ENCODE peak calls at places on chromosomes 4 and X, in seven cellular contexts. One of them, this sample, is unnamed.

GRCh38 chrX:69323786-69324720 is 158.8 kb upstream of the PJA1 start:
- DNase-seq in stimulated activated CD8-positive, alpha-beta memory T cell treated with anti-CD3 and anti-CD28 coated beads, Interleukin-12 subunit alpha, Interleukin-12 subunit beta, amount 100 ng/mL, for 4 hours: no peak
- DNase-seq in NCI-H1436: peak
- DNase-seq in left ventricle myocardium inferior: no peak
- DNase-seq in GM23338: no peak
- DNase-seq in HFFc6: no peak
- DNase-seq in fibroblast of the aortic adventitia: no peak
- DNase-seq in this sample: peak

GRCh38 chrX:35115205-35115604 is 172.6 kb downstream of the FAM47B start:
- DNase-seq in stimulated activated CD8-positive, alpha-beta memory T cell treated with anti-CD3 and anti-CD28 coated beads, Interleukin-12 subunit alpha, Interleukin-12 subunit beta, amount 100 ng/mL, for 4 hours: no peak
- DNase-seq in NCI-H1436: no peak
- DNase-seq in left ventricle myocardium inferior: no peak
- DNase-seq in GM23338: no peak
- DNase-seq in HFFc6: peak
- DNase-seq in fibroblast of the aortic adventitia: peak
- DNase-seq in this sample: no peak

GRCh38 chrX:30643313-30643821 is 9.9 kb upstream of the GK start:
- DNase-seq in stimulated activated CD8-positive, alpha-beta memory T cell treated with anti-CD3 and anti-CD28 coated beads, Interleukin-12 subunit alpha, Interleukin-12 subunit beta, amount 100 ng/mL, for 4 hours: no peak
- DNase-seq in NCI-H1436: no peak
- DNase-seq in left ventricle myocardium inferior: no peak
- DNase-seq in GM23338: no peak
- DNase-seq in HFFc6: peak
- DNase-seq in fibroblast of the aortic adventitia: peak
- DNase-seq in this sample: no peak

GRCh38 chr4:87865960-87866598 is 33.3 kb downstream of the MEPE start:
- DNase-seq in stimulated activated CD8-positive, alpha-beta memory T cell treated with anti-CD3 and anti-CD28 coated beads, Interleukin-12 subunit alpha, Interleukin-12 subunit beta, amount 100 ng/mL, for 4 hours: no peak
- DNase-seq in NCI-H1436: no peak
- DNase-seq in left ventricle myocardium inferior: no peak
- DNase-seq in GM23338: peak
- DNase-seq in HFFc6: peak
- DNase-seq in fibroblast of the aortic adventitia: peak
- DNase-seq in this sample: no peak

GRCh38 chr4:88746186-88746585 is 48.6 kb upstream of the NAP1L5 start:
- DNase-seq in stimulated activated CD8-positive, alpha-beta memory T cell treated with anti-CD3 and anti-CD28 coated beads, Interleukin-12 subunit alpha, Interleukin-12 subunit beta, amount 100 ng/mL, for 4 hours: no peak
- DNase-seq in NCI-H1436: no peak
- DNase-seq in left ventricle myocardium inferior: no peak
- DNase-seq in GM23338: peak
- DNase-seq in HFFc6: no peak
- DNase-seq in fibroblast of the aortic adventitia: no peak
- DNase-seq in this sample: no peak

GRCh38 chr4:140188975-140189374 is 35.0 kb upstream of the MAML3 start:
- DNase-seq in stimulated activated CD8-positive, alpha-beta memory T cell treated with anti-CD3 and anti-CD28 coated beads, Interleukin-12 subunit alpha, Interleukin-12 subunit beta, amount 100 ng/mL, for 4 hours: no peak
- DNase-seq in NCI-H1436: no peak
- DNase-seq in left ventricle myocardium inferior: no peak
- DNase-seq in GM23338: no peak
- DNase-seq in HFFc6: peak
- DNase-seq in fibroblast of the aortic adventitia: peak
- DNase-seq in this sample: no peak

GRCh38 chr4:90951037-90951436 is 823.8 kb downstream of the CCSER1 start:
- DNase-seq in stimulated activated CD8-positive, alpha-beta memory T cell treated with anti-CD3 and anti-CD28 coated beads, Interleukin-12 subunit alpha, Interleukin-12 subunit beta, amount 100 ng/mL, for 4 hours: no peak
- DNase-seq in NCI-H1436: no peak
- DNase-seq in left ventricle myocardium inferior: no peak
- DNase-seq in GM23338: peak
- DNase-seq in HFFc6: no peak
- DNase-seq in fibroblast of the aortic adventitia: no peak
- DNase-seq in this sample: peak

GRCh38 chr4:73376962-73377361 is 27.1 kb upstream of the ALB start:
- DNase-seq in stimulated activated CD8-positive, alpha-beta memory T cell treated with anti-CD3 and anti-CD28 coated beads, Interleukin-12 subunit alpha, Interleukin-12 subunit beta, amount 100 ng/mL, for 4 hours: no peak
- DNase-seq in NCI-H1436: no peak
- DNase-seq in left ventricle myocardium inferior: no peak
- DNase-seq in GM23338: no peak
- DNase-seq in HFFc6: no peak
- DNase-seq in fibroblast of the aortic adventitia: no peak
- DNase-seq in this sample: no peak

GRCh38 chrX:71103110-71103983 is 3.2 kb downstream of the CXorf65 start:
- DNase-seq in stimulated activated CD8-positive, alpha-beta memory T cell treated with anti-CD3 and anti-CD28 coated beads, Interleukin-12 subunit alpha, Interleukin-12 subunit beta, amount 100 ng/mL, for 4 hours: peak
- DNase-seq in NCI-H1436: peak
- DNase-seq in left ventricle myocardium inferior: no peak
- DNase-seq in GM23338: peak
- DNase-seq in HFFc6: no peak
- DNase-seq in fibroblast of the aortic adventitia: no peak
- DNase-seq in this sample: peak

GRCh38 chrX:68841251-68842049 is 12.6 kb downstream of the EFNB1 start:
- DNase-seq in stimulated activated CD8-positive, alpha-beta memory T cell treated with anti-CD3 and anti-CD28 coated beads, Interleukin-12 subunit alpha, Interleukin-12 subunit beta, amount 100 ng/mL, for 4 hours: no peak
- DNase-seq in NCI-H1436: peak
- DNase-seq in left ventricle myocardium inferior: peak
- DNase-seq in GM23338: no peak
- DNase-seq in HFFc6: no peak
- DNase-seq in fibroblast of the aortic adventitia: no peak
- DNase-seq in this sample: no peak

GRCh38 chr4:181261279-181261678 is 981.9 kb upstream of the TENM3 start:
- DNase-seq in stimulated activated CD8-positive, alpha-beta memory T cell treated with anti-CD3 and anti-CD28 coated beads, Interleukin-12 subunit alpha, Interleukin-12 subunit beta, amount 100 ng/mL, for 4 hours: no peak
- DNase-seq in NCI-H1436: peak
- DNase-seq in left ventricle myocardium inferior: no peak
- DNase-seq in GM23338: peak
- DNase-seq in HFFc6: peak
- DNase-seq in fibroblast of the aortic adventitia: no peak
- DNase-seq in this sample: peak

GRCh38 chrX:78075787-78076389 is 28.2 kb upstream of the PGK1 start:
- DNase-seq in stimulated activated CD8-positive, alpha-beta memory T cell treated with anti-CD3 and anti-CD28 coated beads, Interleukin-12 subunit alpha, Interleukin-12 subunit beta, amount 100 ng/mL, for 4 hours: no peak
- DNase-seq in NCI-H1436: no peak
- DNase-seq in left ventricle myocardium inferior: no peak
- DNase-seq in GM23338: no peak
- DNase-seq in HFFc6: no peak
- DNase-seq in fibroblast of the aortic adventitia: no peak
- DNase-seq in this sample: no peak

GRCh38 chr4:139676913-139677585 is 11.4 kb downstream of the MGST2 start:
- DNase-seq in stimulated activated CD8-positive, alpha-beta memory T cell treated with anti-CD3 and anti-CD28 coated beads, Interleukin-12 subunit alpha, Interleukin-12 subunit beta, amount 100 ng/mL, for 4 hours: no peak
- DNase-seq in NCI-H1436: no peak
- DNase-seq in left ventricle myocardium inferior: no peak
- DNase-seq in GM23338: no peak
- DNase-seq in HFFc6: no peak
- DNase-seq in fibroblast of the aortic adventitia: no peak
- DNase-seq in this sample: no peak

GRCh38 chr4:128461300-128462103 is 173.9 kb upstream of the PGRMC2 start:
- DNase-seq in stimulated activated CD8-positive, alpha-beta memory T cell treated with anti-CD3 and anti-CD28 coated beads, Interleukin-12 subunit alpha, Interleukin-12 subunit beta, amount 100 ng/mL, for 4 hours: no peak
- DNase-seq in NCI-H1436: no peak
- DNase-seq in left ventricle myocardium inferior: no peak
- DNase-seq in GM23338: no peak
- DNase-seq in HFFc6: peak
- DNase-seq in fibroblast of the aortic adventitia: peak
- DNase-seq in this sample: peak

GRCh38 chr4:160423879-160424451 is 1321.1 kb downstream of the RAPGEF2 start:
- DNase-seq in stimulated activated CD8-positive, alpha-beta memory T cell treated with anti-CD3 and anti-CD28 coated beads, Interleukin-12 subunit alpha, Interleukin-12 subunit beta, amount 100 ng/mL, for 4 hours: no peak
- DNase-seq in NCI-H1436: no peak
- DNase-seq in left ventricle myocardium inferior: no peak
- DNase-seq in GM23338: peak
- DNase-seq in HFFc6: no peak
- DNase-seq in fibroblast of the aortic adventitia: no peak
- DNase-seq in this sample: no peak

GRCh38 chr4:166318810-166319525 is 445.9 kb downstream of the TLL1 start:
- DNase-seq in stimulated activated CD8-positive, alpha-beta memory T cell treated with anti-CD3 and anti-CD28 coated beads, Interleukin-12 subunit alpha, Interleukin-12 subunit beta, amount 100 ng/mL, for 4 hours: no peak
- DNase-seq in NCI-H1436: no peak
- DNase-seq in left ventricle myocardium inferior: no peak
- DNase-seq in GM23338: no peak
- DNase-seq in HFFc6: peak
- DNase-seq in fibroblast of the aortic adventitia: peak
- DNase-seq in this sample: no peak

GRCh38 chr4:6221851-6222760 is 21.8 kb upstream of the JAKMIP1 start:
- DNase-seq in stimulated activated CD8-positive, alpha-beta memory T cell treated with anti-CD3 and anti-CD28 coated beads, Interleukin-12 subunit alpha, Interleukin-12 subunit beta, amount 100 ng/mL, for 4 hours: peak
- DNase-seq in NCI-H1436: peak
- DNase-seq in left ventricle myocardium inferior: peak
- DNase-seq in GM23338: peak
- DNase-seq in HFFc6: no peak
- DNase-seq in fibroblast of the aortic adventitia: peak
- DNase-seq in this sample: no peak

GRCh38 chr4:48093949-48094550 is 40.0 kb downstream of the TXK start:
- DNase-seq in stimulated activated CD8-positive, alpha-beta memory T cell treated with anti-CD3 and anti-CD28 coated beads, Interleukin-12 subunit alpha, Interleukin-12 subunit beta, amount 100 ng/mL, for 4 hours: no peak
- DNase-seq in NCI-H1436: no peak
- DNase-seq in left ventricle myocardium inferior: no peak
- DNase-seq in GM23338: peak
- DNase-seq in HFFc6: peak
- DNase-seq in fibroblast of the aortic adventitia: peak
- DNase-seq in this sample: no peak

GRCh38 chr4:128517739-128518510 is 230.3 kb upstream of the PGRMC2 start:
- DNase-seq in stimulated activated CD8-positive, alpha-beta memory T cell treated with anti-CD3 and anti-CD28 coated beads, Interleukin-12 subunit alpha, Interleukin-12 subunit beta, amount 100 ng/mL, for 4 hours: no peak
- DNase-seq in NCI-H1436: no peak
- DNase-seq in left ventricle myocardium inferior: peak
- DNase-seq in GM23338: peak
- DNase-seq in HFFc6: peak
- DNase-seq in fibroblast of the aortic adventitia: peak
- DNase-seq in this sample: peak

GRCh38 chr4:126898815-126899214 is 733.9 kb upstream of the INTU start:
- DNase-seq in stimulated activated CD8-positive, alpha-beta memory T cell treated with anti-CD3 and anti-CD28 coated beads, Interleukin-12 subunit alpha, Interleukin-12 subunit beta, amount 100 ng/mL, for 4 hours: no peak
- DNase-seq in NCI-H1436: no peak
- DNase-seq in left ventricle myocardium inferior: no peak
- DNase-seq in GM23338: no peak
- DNase-seq in HFFc6: no peak
- DNase-seq in fibroblast of the aortic adventitia: no peak
- DNase-seq in this sample: no peak

GRCh38 chr4:82780398-82781231 is 18.0 kb downstream of the SCD5 start:
- DNase-seq in stimulated activated CD8-positive, alpha-beta memory T cell treated with anti-CD3 and anti-CD28 coated beads, Interleukin-12 subunit alpha, Interleukin-12 subunit beta, amount 100 ng/mL, for 4 hours: no peak
- DNase-seq in NCI-H1436: peak
- DNase-seq in left ventricle myocardium inferior: peak
- DNase-seq in GM23338: peak
- DNase-seq in HFFc6: no peak
- DNase-seq in fibroblast of the aortic adventitia: peak
- DNase-seq in this sample: peak

GRCh38 chr4:54746228-54746627 is 88.5 kb downstream of the KIT start:
- DNase-seq in stimulated activated CD8-positive, alpha-beta memory T cell treated with anti-CD3 and anti-CD28 coated beads, Interleukin-12 subunit alpha, Interleukin-12 subunit beta, amount 100 ng/mL, for 4 hours: no peak
- DNase-seq in NCI-H1436: no peak
- DNase-seq in left ventricle myocardium inferior: no peak
- DNase-seq in GM23338: no peak
- DNase-seq in HFFc6: peak
- DNase-seq in fibroblast of the aortic adventitia: no peak
- DNase-seq in this sample: peak

This sample was measured in SJCRH30.